ENCODE peak calls at places on chromosomes 2 and 18, in four cellular contexts. A, J, T and N are unnamed samples.

GRCh38 chr2:96556441-96557330 is 20.1 kb downstream of the ARID5A start:
- DNase-seq in T (no peak), J (no peak), A (peak), N (peak)

GRCh38 chr2:64781991-64782390 is 128.3 kb upstream of the SERTAD2 start:
- DNase-seq in J (no peak), A (no peak), T (no peak), N (no peak)

GRCh38 chr2:234464291-234464645 is 32.6 kb downstream of the ARL4C start:
- DNase-seq in J (no peak), A (no peak), T (no peak), N (no peak)

GRCh38 chr2:71455011-71455740 is 1.8 kb downstream of the DYSF start:
- DNase-seq in T (no peak), A (no peak), J (no peak), N (no peak)

GRCh38 chr2:75320893-75321292 is 121.6 kb upstream of the TACR1 start:
- DNase-seq in A (no peak), T (no peak), J (no peak), N (no peak)

GRCh38 chr2:116669782-116670181 is 1144.7 kb upstream of the DDX18 start:
- DNase-seq in T (no peak), A (no peak), J (no peak), N (no peak)

GRCh38 chr2:77270433-77270832 is 251.7 kb downstream of the LRRTM4 start:
- DNase-seq in J (no peak), A (no peak), T (no peak), N (no peak)

GRCh38 chr2:225008179-225008829 is 34.0 kb downstream of the DOCK10 start:
- DNase-seq in A (no peak), J (no peak), T (no peak), N (no peak)

GRCh38 chr2:2291500-2292260 is 39.4 kb downstream of the MYT1L start:
- DNase-seq in T (no peak), A (peak), J (no peak), N (peak)

GRCh38 chr2:67057123-67057522 is 340.0 kb upstream of the ETAA1 start:
- DNase-seq in T (no peak), A (no peak), J (no peak), N (no peak)

GRCh38 chr2:151367571-151367970 is 10.2 kb downstream of the TNFAIP6 start:
- DNase-seq in J (no peak), T (no peak), A (no peak), N (no peak)

GRCh38 chr2:217186152-217186551 is 326.3 kb upstream of the TNP1 start:
- DNase-seq in T (no peak), J (no peak), A (peak), N (no peak)

GRCh38 chr2:36798724-36799123 is 102.2 kb downstream of the VIT start:
- DNase-seq in A (no peak), T (no peak), J (no peak), N (no peak)

GRCh38 chr2:31075936-31076590 is 62.2 kb downstream of the GALNT14 start:
- DNase-seq in J (no peak), A (no peak), T (no peak), N (no peak)

GRCh38 chr2:166314022-166314759 is 61.6 kb downstream of the SCN9A start:
- DNase-seq in A (no peak), T (no peak), J (no peak), N (no peak)

GRCh38 chr2:70248810-70249438 is 496 bp upstream of the TIA1 start:
- DNase-seq in J (peak), T (peak), A (peak), N (peak)

GRCh38 chr2:213129311-213129710 is 22.1 kb downstream of the IKZF2 start:
- DNase-seq in T (no peak), A (no peak), J (no peak), N (no peak)

GRCh38 chr2:66498597-66498910 is 63.6 kb downstream of the MEIS1 start:
- DNase-seq in J (no peak), T (no peak), A (no peak), N (no peak)

GRCh38 chr2:41720702-41721344 is 327.0 kb upstream of the PKDCC start:
- DNase-seq in A (no peak), T (no peak), J (no peak), N (no peak)

GRCh38 chr2:174442546-174443510 is 44.0 kb downstream of the GPR155 start:
- DNase-seq in A (no peak), J (no peak), T (no peak), N (peak)

GRCh38 chr2:120596990-120597594 is 138.6 kb upstream of the GLI2 start:
- DNase-seq in J (peak), A (peak), T (peak), N (no peak)

GRCh38 chr18:76406791-76407190 is 88.3 kb downstream of the ZNF516 start:
- DNase-seq in J (no peak), T (no peak), A (no peak), N (no peak)

GRCh38 chr2:202147775-202148174 is 74.7 kb downstream of the KIAA2012 start:
- DNase-seq in J (no peak), T (no peak), A (peak), N (no peak)

GRCh38 chr2:234673961-234674759 is 177.3 kb upstream of the ARL4C start:
- DNase-seq in A (no peak), T (no peak), J (no peak), N (no peak)

GRCh38 chr2:27441958-27442281 is 261 bp upstream of the KRTCAP3 start:
- DNase-seq in J (no peak), A (no peak), T (no peak), N (no peak)

GRCh38 chr2:26615336-26616031 is 25.7 kb downstream of the CIB4 start:
- DNase-seq in A (no peak), J (no peak), T (no peak), N (no peak)

GRCh38 chr2:174964404-174964803 is 40.8 kb downstream of the CHN1 start:
- DNase-seq in A (no peak), T (no peak), J (no peak), N (no peak)

GRCh38 chr2:225002656-225003045 is 39.6 kb downstream of the DOCK10 start:
- DNase-seq in J (no peak), T (no peak), A (no peak), N (no peak)

GRCh38 chr2:106065268-106065982 is 128.7 kb downstream of the UXS1 start:
- DNase-seq in T (no peak), A (peak), J (peak), N (no peak)

GRCh38 chr2:136119717-136120675 is 2.0 kb upstream of the CXCR4 start:
- DNase-seq in J (no peak), T (no peak), A (no peak), N (no peak)

GRCh38 chr2:167990062-167990461 is 257.3 kb downstream of the STK39 start:
- DNase-seq in J (no peak), T (no peak), A (no peak), N (no peak)

GRCh38 chr18:32730620-32731021 is 42.2 kb downstream of the KLHL14 start:
- DNase-seq in J (no peak), T (no peak), A (no peak), N (no peak)

GRCh38 chr2:238939074-238939473 is 91.2 kb downstream of the TWIST2 start:
- DNase-seq in T (peak), J (peak), A (peak), N (no peak)

GRCh38 chr2:109380502-109381326 is 233.1 kb downstream of the SEPTIN10 start:
- DNase-seq in T (no peak), A (no peak), J (no peak), N (no peak)

GRCh38 chr18:31648966-31649429 is 35.4 kb downstream of the B4GALT6 start:
- DNase-seq in J (no peak), T (no peak), A (no peak), N (peak)

GRCh38 chr18:31648458-31648857 is 35.9 kb downstream of the B4GALT6 start:
- DNase-seq in A (no peak), J (no peak), T (no peak), N (no peak)

GRCh38 chr18:31651369-31651768 is 33.0 kb downstream of the B4GALT6 start:
- DNase-seq in J (no peak), T (no peak), A (no peak), N (no peak)

GRCh38 chr18:31649449-31649848 is 34.9 kb downstream of the B4GALT6 start:
- DNase-seq in J (no peak), T (no peak), A (no peak), N (no peak)

DNA sequence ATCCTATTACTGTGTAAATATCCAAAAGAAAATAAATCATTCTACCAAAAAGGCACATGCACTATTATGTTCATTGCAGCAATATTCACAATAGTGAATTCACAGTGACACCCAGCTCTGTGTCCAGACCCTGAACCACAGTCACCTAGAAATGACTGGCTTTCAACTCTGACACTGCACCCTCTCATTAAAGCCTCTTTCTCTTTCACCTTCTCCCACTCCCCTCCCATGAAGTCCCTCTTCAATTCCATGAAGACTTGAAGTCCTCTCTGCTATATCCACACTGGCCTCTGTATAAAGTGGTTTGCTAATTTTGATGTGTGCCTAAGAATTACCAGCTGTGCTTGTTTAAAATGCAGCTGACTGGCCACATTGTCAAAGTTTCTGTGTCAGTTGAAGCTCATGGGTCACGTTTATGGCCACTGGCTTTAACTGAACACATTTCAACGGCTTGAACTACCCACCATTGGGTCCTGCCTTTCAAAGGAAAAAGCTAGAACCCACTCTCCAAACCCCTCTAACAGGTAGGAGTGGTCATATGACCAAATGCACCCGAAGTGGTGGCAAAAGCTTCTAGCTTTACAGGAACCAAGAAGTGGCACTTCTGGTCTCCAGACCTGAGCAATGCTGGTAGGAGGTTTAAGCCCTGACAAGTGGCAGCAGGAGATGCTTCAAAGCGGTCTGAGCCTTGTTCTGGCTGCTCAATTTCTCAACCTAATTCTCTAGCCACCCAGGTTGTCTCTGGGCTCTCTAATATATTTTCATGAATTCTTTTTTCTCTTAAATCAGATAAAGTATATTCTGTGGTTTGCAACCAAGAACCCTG is 34.3 kb downstream of the B4GALT6 start:
- DNase-seq in A (no peak), J (no peak), T (no peak), N (no peak)
- TF ChIP-seq POLR2A in A (no peak), J (no peak), T (no peak), N (no peak)

GRCh38 chr2:61853848-61854434 is at the start of gene FAM161A:
- DNase-seq in A (peak), J (peak), T (peak), N (peak)
- TF ChIP-seq POLR2A in A (peak), J (no peak), T (peak), N (peak)

DNA sequence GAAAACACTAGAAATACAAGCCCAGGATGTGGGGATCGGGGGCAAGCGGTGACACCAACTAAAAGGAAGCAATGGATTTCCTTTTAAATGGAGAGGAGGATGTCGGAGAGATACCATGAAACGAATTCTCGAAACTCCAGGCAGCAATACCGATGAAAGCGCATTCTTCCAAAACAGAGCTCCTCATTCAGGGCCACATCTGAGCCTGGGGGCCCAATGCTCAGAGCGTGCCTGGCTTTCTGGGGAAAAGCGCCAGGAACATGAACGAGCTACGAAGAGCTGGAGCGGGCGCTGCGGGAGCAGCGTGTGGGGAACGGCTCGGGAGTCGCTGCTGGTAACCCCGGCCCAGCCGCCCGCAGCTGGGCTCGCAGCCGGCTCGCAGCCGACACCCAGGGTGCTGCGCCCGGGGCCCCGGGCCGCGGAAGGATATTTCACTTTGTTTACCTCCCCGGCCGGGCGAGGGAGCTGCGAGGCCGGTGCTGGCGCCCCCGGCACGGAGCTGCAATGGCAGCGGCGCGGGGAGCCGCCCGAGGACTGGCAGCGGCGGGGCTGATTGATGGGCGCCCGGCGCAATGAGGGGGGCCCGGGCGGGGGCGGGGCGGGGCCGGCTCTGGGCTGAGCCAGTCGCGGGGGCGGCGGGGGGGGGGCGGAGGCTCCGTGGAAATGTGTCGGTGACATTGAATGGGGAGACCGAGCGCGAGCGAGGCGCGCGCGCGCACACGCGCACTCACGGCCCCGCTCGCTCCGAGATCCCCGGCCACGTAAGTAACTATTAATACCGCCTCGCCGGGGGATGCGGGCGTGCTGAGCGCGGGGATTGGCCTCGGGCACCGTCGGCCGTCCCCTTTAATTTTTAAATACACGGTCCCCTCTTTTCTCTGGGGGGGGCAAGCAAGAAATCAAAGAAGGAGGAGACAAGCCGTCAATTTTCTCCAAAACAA is at the start of gene TRIB2:
- DNase-seq in T (peak), A (peak), J (peak), N (peak)
- TF ChIP-seq POLR2A in T (no peak), A (peak), J (peak), N (peak)

DNA sequence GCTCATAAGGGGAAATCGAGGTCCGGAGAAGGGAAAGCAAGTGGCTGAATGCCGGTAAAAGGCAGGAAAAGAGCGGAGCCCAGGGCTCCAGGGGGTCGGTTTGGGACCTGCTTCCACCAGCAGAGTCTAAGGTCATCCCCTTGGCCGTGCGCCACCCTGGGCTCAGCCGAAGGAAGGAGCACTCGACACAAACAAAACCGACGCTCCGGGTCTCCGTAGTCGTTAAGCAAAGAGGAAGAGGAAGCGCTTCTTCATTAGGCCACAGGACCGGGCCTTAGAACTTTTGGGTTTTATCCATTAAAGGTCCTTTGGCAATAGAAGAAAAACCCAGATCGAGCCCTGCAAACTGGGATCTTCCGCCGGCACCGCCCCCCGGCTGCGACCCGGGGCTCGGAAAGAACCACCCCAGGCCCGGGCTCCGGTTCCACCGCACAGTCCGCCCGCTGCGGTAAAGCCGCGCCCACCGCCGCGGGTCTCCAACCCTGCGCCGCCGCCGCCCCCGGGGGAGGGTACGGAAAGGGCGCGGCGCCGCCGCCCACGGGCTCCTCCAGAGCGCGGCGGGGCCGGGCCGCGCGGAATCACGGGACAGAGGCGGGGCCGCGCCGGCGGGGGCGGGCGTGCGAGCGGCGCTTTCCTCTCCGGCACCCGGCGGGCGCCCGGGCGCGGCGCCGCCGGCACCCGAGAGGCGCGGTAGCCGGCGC is at the start of gene TTL:
- DNase-seq in T (peak), A (peak), J (peak), N (peak)
- TF ChIP-seq POLR2A in T (no peak), A (no peak), J (no peak), N (peak)

GRCh38 chr2:101624706-101625332 is 72.7 kb upstream of the MAP4K4 start:
- DNase-seq in A (no peak), T (no peak), J (no peak), N (no peak)

GRCh38 chr2:101622633-101623521 is 74.6 kb upstream of the MAP4K4 start:
- DNase-seq in A (no peak), T (no peak), J (no peak), N (no peak)

GRCh38 chr2:101628050-101628392 is 69.5 kb upstream of the MAP4K4 start:
- DNase-seq in T (no peak), J (no peak), A (no peak), N (no peak)

GRCh38 chr2:101627284-101628049 is 70.0 kb upstream of the MAP4K4 start:
- DNase-seq in A (no peak), T (no peak), J (no peak), N (no peak)

DNA sequence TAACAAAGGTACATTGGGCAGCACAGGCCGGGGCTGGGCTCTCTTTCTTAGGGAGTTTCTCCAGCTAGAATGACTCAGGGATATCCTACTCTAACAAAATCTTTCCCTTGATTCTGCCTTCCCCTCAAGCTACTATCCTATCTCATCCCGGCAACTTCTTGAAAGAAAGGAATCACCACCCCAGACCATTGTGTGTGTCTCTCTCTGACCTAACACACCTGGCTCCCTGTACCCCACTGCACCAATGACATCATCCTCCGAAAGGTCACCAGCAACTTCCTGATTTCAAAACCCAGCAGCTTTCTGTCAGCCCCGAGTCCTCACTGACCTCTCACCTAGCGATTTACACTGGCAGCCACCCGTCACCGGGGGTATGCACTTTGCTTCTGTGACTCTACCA is 72.1 kb upstream of the MAP4K4 start:
- DNase-seq in T (no peak), A (no peak), J (no peak), N (no peak)
- TF ChIP-seq POLR2A in T (no peak), A (no peak), J (no peak), N (no peak)